ENCODE peak calls at places on chromosomes 1 and 21, in ten cellular contexts. D is HFFc6; L is naive thymus-derived CD4-positive, alpha-beta T cell; M is ACHN; B is astrocyte; I is sigmoid colon; U is heart left ventricle; Q is H54; V is SHP77; Z is GM13977. Y is an unnamed sample.

GRCh38 chr1:228314658-228315483 is 91.8 kb downstream of the TRIM11 start:
- DNase-seq in D (no peak), L (no peak), M (no peak), B (no peak), I (no peak), U (peak; percentile 52), Q (no peak), V (no peak), Z (no peak), Y (peak; percentile 76)

GRCh38 chr1:224276768-224277487 is 53.0 kb downstream of the NVL start:
- DNase-seq in D (no peak), L (no peak), M (no peak), B (no peak), I (no peak), U (no peak), Q (no peak), V (no peak), Z (no peak), Y (no peak)

GRCh38 chr1:44684525-44684924 is 10.0 kb downstream of the ARMH1 start:
- DNase-seq in D (no peak), L (no peak), M (no peak), B (no peak), I (no peak), U (no peak), Q (no peak), V (no peak), Z (peak; percentile 63), Y (no peak)

GRCh38 chr1:245377854-245378253 is 223.1 kb downstream of the KIF26B start:
- DNase-seq in D (no peak), L (no peak), M (no peak), B (no peak), I (no peak), U (no peak), Q (no peak), V (no peak), Z (no peak), Y (no peak)

GRCh38 chr21:41605178-41605933 is 97.4 kb upstream of the TMPRSS2 start:
- DNase-seq in D (no peak), L (no peak), M (no peak), B (no peak), I (peak; percentile 47), U (no peak), Q (no peak), V (no peak), Z (no peak), Y (peak; percentile 36)

GRCh38 chr1:234624718-234625117 is 14.7 kb upstream of the IRF2BP2 start:
- DNase-seq in D (no peak), L (no peak), M (no peak), B (no peak), I (no peak), U (no peak), Q (no peak), V (no peak), Z (no peak), Y (no peak)

GRCh38 chr1:227885648-227886502 is 61.9 kb downstream of the WNT9A start:
- DNase-seq in D (peak; percentile 29), L (no peak), M (peak; percentile 34), B (peak; percentile 47), I (peak; percentile 90), U (peak; percentile 84), Q (peak; percentile 93), V (no peak), Z (no peak), Y (peak; percentile 83)

GRCh38 chr1:212289262-212290077 is 4.3 kb downstream of the PPP2R5A start:
- DNase-seq in D (no peak), L (no peak), M (no peak), B (no peak), I (no peak), U (no peak), Q (no peak), V (no peak), Z (no peak), Y (no peak)

GRCh38 chr1:54989473-54989872 is 9.0 kb downstream of the TMEM61 start:
- DNase-seq in D (no peak), L (no peak), M (no peak), B (no peak), I (no peak), U (no peak), Q (no peak), V (peak; percentile 88), Z (no peak), Y (no peak)

GRCh38 chr1:237031480-237031879 is 10.5 kb upstream of the RYR2 start:
- DNase-seq in D (peak; percentile 6), L (no peak), M (no peak), B (no peak), I (no peak), U (no peak), Q (no peak), V (no peak), Z (no peak), Y (no peak)

GRCh38 chr1:15424146-15424667 is 14.0 kb upstream of the CTRC start:
- DNase-seq in D (no peak), L (no peak), M (no peak), B (no peak), I (no peak), U (no peak), Q (no peak), V (peak; percentile 95), Z (no peak), Y (no peak)

GRCh38 chr1:201399352-201400126 is 415 bp upstream of the LAD1 start:
- DNase-seq in D (no peak), L (no peak), M (no peak), B (no peak), I (no peak), U (no peak), Q (no peak), V (no peak), Z (no peak), Y (no peak)

GRCh38 chr1:169529068-169529642 is 43.4 kb upstream of the SLC19A2 start:
- DNase-seq in D (no peak), L (no peak), M (peak; percentile 77), B (peak; percentile 41), I (no peak), U (no peak), Q (no peak), V (no peak), Z (no peak), Y (no peak)

GRCh38 chr21:42614391-42614790 is 39.0 kb upstream of the PDE9A start:
- DNase-seq in D (no peak), L (peak; percentile 59), M (no peak), B (no peak), I (no peak), U (no peak), Q (no peak), V (no peak), Z (no peak), Y (peak; percentile 12)

GRCh38 chr21:16309250-16309971 is 579.6 kb downstream of the USP25 start:
- DNase-seq in D (no peak), L (no peak), M (no peak), B (peak; percentile 81), I (no peak), U (no peak), Q (no peak), V (no peak), Z (no peak), Y (no peak)

GRCh38 chr1:43586136-43586726 is 55.5 kb downstream of the PTPRF start:
- DNase-seq in D (no peak), L (no peak), M (no peak), B (no peak), I (no peak), U (no peak), Q (no peak), V (no peak), Z (no peak), Y (no peak)

GRCh38 chr1:30409476-30410152 is 313.8 kb downstream of the MATN1 start:
- DNase-seq in D (no peak), L (no peak), M (no peak), B (peak; percentile 19), I (no peak), U (no peak), Q (no peak), V (no peak), Z (no peak), Y (no peak)

GRCh38 chr1:61979729-61980128 is 214.9 kb upstream of the L1TD1 start:
- DNase-seq in D (no peak), L (no peak), M (no peak), B (no peak), I (no peak), U (no peak), Q (no peak), V (no peak), Z (no peak), Y (no peak)

GRCh38 chr1:209473023-209473422 is 110.5 kb upstream of the CAMK1G start:
- DNase-seq in D (no peak), L (no peak), M (no peak), B (no peak), I (no peak), U (no peak), Q (no peak), V (no peak), Z (no peak), Y (no peak)

GRCh38 chr1:206540044-206540758 is 32.9 kb downstream of the RASSF5 start:
- DNase-seq in D (no peak), L (no peak), M (no peak), B (no peak), I (no peak), U (no peak), Q (no peak), V (no peak), Z (no peak), Y (no peak)